ENCODE peak calls at places on chromosomes 1 and 21, in five cellular contexts. One of them, this sample, is unnamed.

GRCh38 chr1:165828581-165829329 is 1.3 kb downstream of the UCK2 start:
- DNase-seq in amygdala: no peak
- DNase-seq in hepatocyte: peak; percentile 82
- DNase-seq in GM04504: peak; percentile 57
- DNase-seq in T follicular helper cell: no peak
- DNase-seq in this sample: peak; percentile 90

GRCh38 chr1:163068716-163069115 is 445 bp upstream of the RGS4 start:
- DNase-seq in T follicular helper cell: no peak
- DNase-seq in GM04504: no peak
- DNase-seq in amygdala: no peak
- DNase-seq in hepatocyte: no peak
- DNase-seq in this sample: peak; percentile 46

GRCh38 chr1:218344814-218345672 is at the start of gene TGFB2:
- DNase-seq in GM04504: no peak
- DNase-seq in amygdala: peak; percentile 39
- DNase-seq in T follicular helper cell: no peak
- DNase-seq in hepatocyte: peak; percentile 68
- DNase-seq in this sample: peak; percentile 98

GRCh38 chr1:31574749-31575372 is 1.5 kb upstream of the TINAGL1 start:
- DNase-seq in T follicular helper cell: no peak
- DNase-seq in amygdala: no peak
- DNase-seq in GM04504: no peak
- DNase-seq in hepatocyte: no peak
- DNase-seq in this sample: no peak

GRCh38 chr1:85608851-85609250 is 28.3 kb downstream of the CCN1 start:
- DNase-seq in T follicular helper cell: no peak
- DNase-seq in amygdala: no peak
- DNase-seq in hepatocyte: no peak
- DNase-seq in GM04504: no peak
- DNase-seq in this sample: no peak

GRCh38 chr21:34594566-34595234 is 20.2 kb downstream of the RCAN1 start:
- DNase-seq in T follicular helper cell: no peak
- DNase-seq in GM04504: no peak
- DNase-seq in amygdala: no peak
- DNase-seq in hepatocyte: no peak
- DNase-seq in this sample: no peak

GRCh38 chr21:44399955-44400790 is 46.8 kb downstream of the TRPM2 start:
- DNase-seq in hepatocyte: no peak
- DNase-seq in GM04504: no peak
- DNase-seq in T follicular helper cell: no peak
- DNase-seq in amygdala: no peak
- DNase-seq in this sample: no peak

GRCh38 chr1:222546548-222547259 is 1.2 kb downstream of the HHIPL2 start:
- DNase-seq in hepatocyte: peak; percentile 54
- DNase-seq in T follicular helper cell: no peak
- DNase-seq in GM04504: peak; percentile 78
- DNase-seq in amygdala: no peak
- DNase-seq in this sample: peak; percentile 77

GRCh38 chr1:6727535-6727934 is 25.9 kb upstream of the DNAJC11 start:
- DNase-seq in GM04504: no peak
- DNase-seq in hepatocyte: peak; percentile 66
- DNase-seq in amygdala: no peak
- DNase-seq in T follicular helper cell: peak; percentile 30
- DNase-seq in this sample: peak; percentile 57

GRCh38 chr1:37123266-37123665 is 89.0 kb upstream of the GRIK3 start:
- DNase-seq in T follicular helper cell: no peak
- DNase-seq in hepatocyte: no peak
- DNase-seq in GM04504: no peak
- DNase-seq in amygdala: no peak
- DNase-seq in this sample: no peak

GRCh38 chr1:173856014-173856413 is 11.8 kb downstream of the GAS5 start:
- DNase-seq in T follicular helper cell: no peak
- DNase-seq in amygdala: no peak
- DNase-seq in GM04504: no peak
- DNase-seq in hepatocyte: no peak
- DNase-seq in this sample: no peak

GRCh38 chr1:204975568-204976235 is 67.3 kb upstream of the CNTN2 start:
- DNase-seq in T follicular helper cell: peak; percentile 23
- DNase-seq in hepatocyte: peak; percentile 76
- DNase-seq in amygdala: no peak
- DNase-seq in GM04504: peak; percentile 17
- DNase-seq in this sample: peak; percentile 29

GRCh38 chr1:30664103-30664755 is 59.2 kb downstream of the MATN1 start:
- DNase-seq in amygdala: no peak
- DNase-seq in T follicular helper cell: no peak
- DNase-seq in GM04504: no peak
- DNase-seq in hepatocyte: no peak
- DNase-seq in this sample: no peak

GRCh38 chr21:32007461-32007860 is 134.6 kb downstream of the HUNK start:
- DNase-seq in GM04504: peak; percentile 92
- DNase-seq in T follicular helper cell: no peak
- DNase-seq in hepatocyte: no peak
- DNase-seq in amygdala: no peak
- DNase-seq in this sample: no peak

This sample was measured in iris pigment epithelial cell.